ENCODE peak calls at places on chromosomes 13 and 19, in five cellular contexts. R is K562, C is endothelial cell of umbilical vein, Y is HepG2, U is GM12878. B is an unnamed sample. For H3K9me3, the result is how much of the 10 kb centered on the place peaks cover.

GRCh38 chr13:53200498-53201453 is 172.2 kb downstream of the OLFM4 start:
- DNase-seq in R (no peak), C (no peak), Y (no peak), U (no peak), B (no peak)

GRCh38 chr13:83780201-83780600 is 102.1 kb downstream of the SLITRK1 start:
- DNase-seq in R (peak), C (no peak), Y (peak), U (no peak), B (no peak)

GRCh38 chr19:45450042-45450380 is 17.8 kb upstream of the FOSB start:
- DNase-seq in R (peak), C (peak), Y (no peak), U (no peak), B (no peak)

GRCh38 chr19:37654525-37654832 is 786 bp downstream of the ZFP30 start:
- DNase-seq in R (no peak), C (peak), Y (no peak), U (no peak), B (peak)

GRCh38 chr19:9735986-9736385 is 32.6 kb downstream of the ZNF846 start:
- DNase-seq in R (peak), C (no peak), Y (no peak), U (no peak), B (no peak)

GRCh38 chr19:39833464-39834286 is at the start of gene DYRK1B:
- DNase-seq in R (peak), C (peak), Y (no peak), U (peak), B (peak)

GRCh38 chr13:47678201-47678963 is 322.7 kb downstream of the SUCLA2 start:
- DNase-seq in R (no peak), C (no peak), Y (no peak), U (no peak), B (no peak)

GRCh38 chr19:28633223-28634030 is 579.5 kb downstream of the UQCRFS1 start:
- DNase-seq in R (peak), C (no peak), Y (no peak), U (no peak), B (no peak)

GRCh38 chr19:39539165-39539518 is 819 bp downstream of the EID2 start:
- DNase-seq in R (peak), C (peak), Y (peak), U (no peak), B (no peak)

GRCh38 chr19:10009269-10009665 is 1.0 kb downstream of the COL5A3 start:
- DNase-seq in R (peak), C (peak), Y (no peak), U (no peak), B (no peak)

GRCh38 chr19:29952127-29952526 is 10.1 kb downstream of the URI1 start:
- DNase-seq in R (no peak), C (peak), Y (no peak), U (no peak), B (no peak)

GRCh38 chr13:76016799-76017198 is 380.7 kb downstream of the LMO7 start:
- DNase-seq in R (peak), C (peak), Y (peak), U (no peak), B (no peak)

GRCh38 chr19:10915511-10916091 is 12.8 kb downstream of the YIPF2 start:
- DNase-seq in R (no peak), C (no peak), Y (no peak), U (no peak), B (no peak)

GRCh38 chr19:35995655-35995993 is 636 bp downstream of the SDHAF1 start:
- DNase-seq in R (peak), C (peak), Y (peak), U (no peak), B (peak)

GRCh38 chr19:17248011-17248776 is 2.5 kb upstream of the NR2F6 start:
- DNase-seq in R (no peak), C (no peak), Y (peak), U (no peak), B (no peak)

GRCh38 chr19:45629704-45630103 is 9.5 kb downstream of the EML2 start:
- DNase-seq in R (no peak), C (no peak), Y (no peak), U (no peak), B (no peak)

GRCh38 chr19:9381367-9381785 is 18.6 kb downstream of the ZNF177 start:
- DNase-seq in R (no peak), C (no peak), Y (no peak), U (no peak), B (no peak)

GRCh38 chr13:99396446-99396845 is 89.2 kb upstream of the GPR183 start:
- DNase-seq in R (no peak), C (no peak), Y (no peak), U (no peak), B (no peak)

GRCh38 chr19:58563034-58563573 is 4.7 kb upstream of the UBE2M start:
- DNase-seq in R (no peak), C (no peak), Y (no peak), U (no peak), B (no peak)

GRCh38 chr19:389935-390289 is 19.0 kb downstream of the C2CD4C start:
- DNase-seq in R (no peak), C (no peak), Y (no peak), U (no peak), B (no peak)

GRCh38 chr19:15640294-15640903 is at the start of gene CYP4F3:
- DNase-seq in R (peak), C (no peak), Y (peak), U (no peak), B (peak)

GRCh38 chr13:37383856-37384255 is 214.7 kb downstream of the POSTN start:
- DNase-seq in R (no peak), C (no peak), Y (no peak), U (no peak), B (no peak)

GRCh38 chr19:10961763-10962536 is 1.1 kb downstream of the SMARCA4 start:
- DNase-seq in R (peak), C (peak), Y (no peak), U (no peak), B (no peak)

GRCh38 chr13:39023316-39023715 is 14.6 kb downstream of the PROSER1 start:
- DNase-seq in R (no peak), C (no peak), Y (no peak), U (no peak), B (no peak)

GRCh38 chr13:47277774-47278173 is 380.9 kb upstream of the HTR2A start:
- DNase-seq in R (no peak), C (no peak), Y (no peak), U (no peak), B (no peak)

GRCh38 chr19:7857727-7858701 is 16.2 kb downstream of the PRR36 start:
- DNase-seq in R (peak), C (no peak), Y (no peak), U (no peak), B (no peak)

GRCh38 chr19:2474232-2475017 is 1.5 kb upstream of the GADD45B start:
- DNase-seq in R (peak), C (peak), Y (peak), U (no peak), B (peak)

GRCh38 chr19:12668346-12668745 is 1.7 kb downstream of the WDR83 start:
- DNase-seq in R (no peak), C (no peak), Y (no peak), U (no peak), B (no peak)

GRCh38 chr13:81089758-81090157 is 748.8 kb upstream of the SPRY2 start:
- DNase-seq in R (no peak), C (no peak), Y (no peak), U (no peak), B (no peak)

GRCh38 chr19:41175825-41176734 is 16.9 kb upstream of the CYP2S1 start:
- DNase-seq in R (no peak), C (no peak), Y (peak), U (no peak), B (peak)

GRCh38 chr13:96762876-96763275 is 231.4 kb downstream of the OXGR1 start:
- DNase-seq in R (no peak), C (no peak), Y (no peak), U (no peak), B (no peak)

GRCh38 chr19:13096968-13097330 is 5.7 kb downstream of the LYL1 start:
- DNase-seq in R (peak), C (no peak), Y (no peak), U (no peak), B (no peak)

GRCh38 chr13:36998624-36999041 is 507 bp downstream of the ALG5 start:
- DNase-seq in R (peak), C (no peak), Y (no peak), U (no peak), B (no peak)

GRCh38 chr13:40026174-40026585 is 370.7 kb downstream of the COG6 start:
- DNase-seq in R (no peak), C (no peak), Y (no peak), U (peak), B (no peak)

GRCh38 chr13:100363351-100363750 is 225.2 kb downstream of the GGACT start:
- DNase-seq in R (no peak), C (peak), Y (no peak), U (no peak), B (peak)

GRCh38 chr19:15684828-15685227 is 11.9 kb downstream of the CYP4F12 start:
- DNase-seq in R (peak), C (no peak), Y (no peak), U (no peak), B (no peak)

GRCh38 chr13:73140804-73141203 is 82.0 kb downstream of the KLF5 start:
- DNase-seq in R (no peak), C (no peak), Y (no peak), U (no peak), B (no peak)

DNA sequence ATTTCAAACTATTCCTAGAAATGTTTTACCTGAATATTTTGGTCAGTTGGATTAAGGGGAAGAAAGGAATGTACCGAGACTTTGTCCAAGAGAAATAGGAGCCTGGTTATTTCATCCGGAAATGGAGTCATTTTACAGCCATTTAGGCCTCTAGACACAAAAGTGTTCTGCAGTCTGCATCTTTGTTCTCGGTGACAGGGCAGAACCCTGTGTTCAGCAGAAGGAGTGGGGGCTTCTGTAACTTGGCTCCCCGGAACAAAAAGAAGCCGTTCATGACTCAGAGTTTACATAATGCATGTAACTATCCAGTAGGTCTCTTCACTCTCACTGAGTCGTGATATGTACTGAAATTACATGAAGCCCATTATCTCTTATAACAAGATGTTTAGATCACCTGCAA is 21.6 kb upstream of the FNDC3A start:
- DNase-seq in R (peak), C (no peak), Y (peak), U (no peak), B (no peak)
- TF ChIP-seq MYC in R (no peak), C (no peak), Y (no peak), U (no peak), B (no peak)

GRCh38 chr19:4702764-4703163 is 20.9 kb downstream of the DPP9 start:
- DNase-seq in R (no peak), C (no peak), Y (no peak), U (no peak), B (no peak)

GRCh38 chr19:4703671-4704316 is 19.8 kb downstream of the DPP9 start:
- DNase-seq in R (no peak), C (no peak), Y (no peak), U (no peak), B (no peak)

GRCh38 chr19:4701557-4701956 is 22.1 kb downstream of the DPP9 start:
- DNase-seq in R (no peak), C (no peak), Y (no peak), U (no peak), B (no peak)

GRCh38 chr19:4705413-4706131 is 18.1 kb downstream of the DPP9 start:
- DNase-seq in R (no peak), C (no peak), Y (peak), U (no peak), B (no peak)

GRCh38 chr19:4704317-4704673 is 19.3 kb downstream of the DPP9 start:
- DNase-seq in R (no peak), C (no peak), Y (no peak), U (no peak), B (no peak)
- H3K9me3 ChIP-seq in R (under half), C (under half), Y (under half), U (under half), B (under half)

GRCh38 chr13:33185853-33186252 is 99.7 kb downstream of the STARD13 start:
- DNase-seq in R (no peak), C (peak), Y (no peak), U (no peak), B (no peak)

GRCh38 chr13:33186851-33187250 is 98.7 kb downstream of the STARD13 start:
- DNase-seq in R (no peak), C (peak), Y (no peak), U (no peak), B (no peak)

GRCh38 chr13:33189470-33189869 is 96.1 kb downstream of the STARD13 start:
- DNase-seq in R (no peak), C (no peak), Y (no peak), U (no peak), B (no peak)

GRCh38 chr13:33191425-33192221 is 93.9 kb downstream of the STARD13 start:
- DNase-seq in R (no peak), C (no peak), Y (no peak), U (no peak), B (no peak)

GRCh38 chr13:33188093-33188882 is 97.3 kb downstream of the STARD13 start:
- DNase-seq in R (no peak), C (peak), Y (no peak), U (peak), B (no peak)
- TF ChIP-seq MYC in R (no peak), C (no peak), Y (no peak), U (no peak), B (no peak)

DNA sequence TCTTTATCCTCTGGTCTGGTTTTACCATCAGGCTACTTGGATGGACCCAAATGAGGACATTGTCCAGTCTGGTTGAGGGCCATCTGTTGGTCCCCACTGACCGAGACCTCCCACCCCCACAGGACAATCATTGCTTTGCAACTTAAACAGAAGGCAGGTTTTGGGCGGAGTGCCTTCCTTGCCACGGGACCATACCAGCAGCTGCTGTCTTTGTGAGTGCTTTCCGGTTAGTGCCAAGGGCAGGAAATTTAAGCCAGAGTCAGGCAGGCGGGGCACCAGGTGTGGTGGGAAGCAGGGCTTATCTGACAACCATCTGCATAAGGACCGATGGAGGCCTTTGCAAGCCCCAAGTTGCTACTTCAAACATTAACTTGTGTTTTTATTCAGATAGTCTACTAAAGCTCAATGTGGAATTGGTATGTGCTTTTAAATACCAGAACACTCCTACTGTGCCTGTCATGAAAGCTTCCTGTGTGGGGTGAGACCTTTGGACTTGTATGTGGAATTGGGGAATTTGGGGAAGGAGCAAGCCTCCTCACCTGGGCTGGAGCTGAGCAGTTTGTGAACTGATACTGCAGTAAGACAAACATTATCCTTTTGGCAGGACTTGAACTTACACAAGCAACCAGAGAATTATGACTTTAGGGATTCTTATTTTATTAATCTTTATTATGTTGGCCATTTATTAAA is 39.3 kb upstream of the UBE2L5 start:
- DNase-seq in R (no peak), C (no peak), Y (no peak), U (no peak), B (no peak)
- H3K9me3 ChIP-seq in R (under half), C (under half), Y (under half), U (under half), B (under half)

GRCh38 chr19:43300876-43301765 is 31.8 kb upstream of the PSG9 start:
- DNase-seq in R (no peak), C (no peak), Y (no peak), U (no peak), B (no peak)
- TF ChIP-seq MYC in R (no peak), C (no peak), Y (no peak), U (no peak), B (no peak)

GRCh38 chr19:54518844-54519243 is 16.2 kb downstream of the LAIR2 start:
- DNase-seq in R (peak), C (peak), Y (peak), U (peak), B (no peak)
- H3K9me3 ChIP-seq in R (under half), C (under half), Y (under half), U (under half), B (under half)

GRCh38 chr19:51296331-51297093 is 14.9 kb upstream of the IGLON5 start:
- DNase-seq in R (peak), C (no peak), Y (peak), U (no peak), B (no peak)
- TF ChIP-seq MYC in R (no peak), C (no peak), Y (no peak), U (no peak), B (no peak)

B was measured in A549.